ENCODE peak calls at places on chromosomes 2 and 18, in six cellular contexts. L is IMR-90, S is K562, G is HepG2, Y is H1, F is GM12878. C is an unnamed sample.

GRCh38 chr2:54550523-54550922 is 94.4 kb downstream of the SPTBN1 start:
- DNase-seq in L (no peak), S (no peak), G (no peak), Y (no peak), F (no peak), C (no peak)

GRCh38 chr18:56148373-56148772 is 490.0 kb downstream of the TXNL1 start:
- DNase-seq in L (peak), S (no peak), G (no peak), Y (no peak), F (no peak), C (no peak)

GRCh38 chr2:133054297-133054696 is 384.3 kb upstream of the LYPD1 start:
- DNase-seq in L (peak), S (no peak), G (no peak), Y (no peak), F (no peak), C (no peak)

GRCh38 chr2:197170137-197170682 is 140.4 kb downstream of the ANKRD44 start:
- DNase-seq in L (peak), S (no peak), G (no peak), Y (no peak), F (no peak), C (no peak)

GRCh38 chr2:222878877-222879601 is 18.2 kb downstream of the ACSL3 start:
- DNase-seq in L (peak), S (no peak), G (peak), Y (no peak), F (no peak), C (peak)

GRCh38 chr2:33316314-33316713 is 160.1 kb upstream of the RASGRP3 start:
- DNase-seq in L (no peak), S (no peak), G (no peak), Y (no peak), F (no peak), C (no peak)

GRCh38 chr2:238137885-238138284 is 583 bp upstream of the KLHL30 start:
- DNase-seq in L (no peak), S (no peak), G (no peak), Y (no peak), F (no peak), C (no peak)

GRCh38 chr2:170845343-170845742 is 28.7 kb downstream of the GAD1 start:
- DNase-seq in L (no peak), S (peak), G (no peak), Y (peak), F (no peak), C (no peak)

GRCh38 chr2:60819155-60819862 is 62.1 kb upstream of the REL start:
- DNase-seq in L (no peak), S (no peak), G (no peak), Y (no peak), F (no peak), C (no peak)

GRCh38 chr2:26002617-26003310 is 20.5 kb upstream of the KIF3C start:
- DNase-seq in L (no peak), S (no peak), G (no peak), Y (no peak), F (no peak), C (no peak)

GRCh38 chr2:238728322-238729260 is 119.3 kb upstream of the TWIST2 start:
- DNase-seq in L (peak), S (no peak), G (no peak), Y (no peak), F (no peak), C (no peak)

GRCh38 chr2:58427572-58428285 is 186.6 kb upstream of the FANCL start:
- DNase-seq in L (peak), S (no peak), G (peak), Y (peak), F (no peak), C (no peak)

GRCh38 chr2:200406379-200406778 is 99.9 kb downstream of the SPATS2L start:
- DNase-seq in L (peak), S (no peak), G (peak), Y (no peak), F (no peak), C (no peak)

GRCh38 chr2:80499095-80499494 is 194.5 kb upstream of the LRRTM1 start:
- DNase-seq in L (peak), S (no peak), G (peak), Y (no peak), F (no peak), C (no peak)

GRCh38 chr2:71610671-71611070 is 157.3 kb downstream of the DYSF start:
- DNase-seq in L (no peak), S (no peak), G (no peak), Y (peak), F (no peak), C (no peak)

GRCh38 chr2:118492335-118492734 is 355.1 kb downstream of the EN1 start:
- DNase-seq in L (peak), S (no peak), G (peak), Y (no peak), F (no peak), C (no peak)

GRCh38 chr2:127121776-127122176 is 14.8 kb upstream of the BIN1 start:
- DNase-seq in L (no peak), S (no peak), G (no peak), Y (no peak), F (no peak), C (no peak)

GRCh38 chr2:130154773-130155765 is 10.2 kb upstream of the CCDC74B start:
- DNase-seq in L (no peak), S (no peak), G (no peak), Y (no peak), F (no peak), C (no peak)

GRCh38 chr2:43427032-43427424 is 168.8 kb downstream of the THADA start:
- DNase-seq in L (no peak), S (peak), G (no peak), Y (no peak), F (no peak), C (peak)

GRCh38 chr2:239546541-239546940 is 145.7 kb upstream of the HDAC4 start:
- DNase-seq in L (no peak), S (no peak), G (no peak), Y (no peak), F (no peak), C (no peak)

GRCh38 chr18:25896178-25896780 is 194.1 kb downstream of the SS18 start:
- DNase-seq in L (peak), S (peak), G (peak), Y (no peak), F (no peak), C (peak)

GRCh38 chr2:218659258-218659987 is at the start of the genes BCS1L and ZNF142:
- DNase-seq in L (peak), S (peak), G (peak), Y (peak), F (peak), C (peak)

GRCh38 chr2:1787799-1788477 is 43.6 kb upstream of the PXDN start:
- DNase-seq in L (no peak), S (no peak), G (no peak), Y (no peak), F (no peak), C (no peak)

GRCh38 chr18:27860701-27861107 is 316.2 kb downstream of the CDH2 start:
- DNase-seq in L (peak), S (no peak), G (peak), Y (no peak), F (peak), C (no peak)

GRCh38 chr2:15968280-15969178 is 28.2 kb downstream of the MYCN start:
- DNase-seq in L (no peak), S (peak), G (no peak), Y (no peak), F (no peak), C (no peak)

GRCh38 chr2:232900811-232901701 is 31.0 kb downstream of the SNORC start:
- DNase-seq in L (no peak), S (no peak), G (no peak), Y (no peak), F (no peak), C (no peak)

GRCh38 chr18:9535430-9535972 is 60.2 kb downstream of the RALBP1 start:
- DNase-seq in L (peak), S (no peak), G (peak), Y (no peak), F (no peak), C (peak)

GRCh38 chr2:138827426-138828054 is 47.4 kb upstream of the NXPH2 start:
- DNase-seq in L (peak), S (peak), G (peak), Y (no peak), F (peak), C (peak)

GRCh38 chr2:66240284-66240683 is 194.6 kb upstream of the MEIS1 start:
- DNase-seq in L (no peak), S (no peak), G (no peak), Y (no peak), F (no peak), C (no peak)

GRCh38 chr2:66242099-66242498 is 192.8 kb upstream of the MEIS1 start:
- DNase-seq in L (no peak), S (no peak), G (no peak), Y (no peak), F (no peak), C (no peak)

GRCh38 chr2:66236816-66237469 is 198.0 kb upstream of the MEIS1 start:
- DNase-seq in L (peak), S (no peak), G (no peak), Y (no peak), F (no peak), C (no peak)

GRCh38 chr2:66237470-66238354 is 197.2 kb upstream of the MEIS1 start:
- DNase-seq in L (peak), S (no peak), G (no peak), Y (no peak), F (no peak), C (no peak)

GRCh38 chr2:66239655-66240054 is 195.3 kb upstream of the MEIS1 start:
- DNase-seq in L (no peak), S (no peak), G (no peak), Y (no peak), F (no peak), C (no peak)
- TF ChIP-seq RFX5 in L (no peak), S (no peak), G (no peak), Y (no peak), F (no peak), C (no peak)

GRCh38 chr2:149827585-149828156 is 240.1 kb upstream of the MMADHC start:
- DNase-seq in L (no peak), S (no peak), G (no peak), Y (no peak), F (no peak), C (no peak)
- TF ChIP-seq CEBPB in L (no peak), S (no peak), G (no peak), Y (no peak), F (no peak), C (no peak)

GRCh38 chr2:63962186-63962585 is 57.0 kb downstream of the VPS54 start:
- DNase-seq in L (no peak), S (no peak), G (no peak), Y (no peak), F (no peak), C (no peak)
- TF ChIP-seq RFX5 in L (no peak), S (no peak), G (no peak), Y (no peak), F (no peak), C (no peak)

DNA sequence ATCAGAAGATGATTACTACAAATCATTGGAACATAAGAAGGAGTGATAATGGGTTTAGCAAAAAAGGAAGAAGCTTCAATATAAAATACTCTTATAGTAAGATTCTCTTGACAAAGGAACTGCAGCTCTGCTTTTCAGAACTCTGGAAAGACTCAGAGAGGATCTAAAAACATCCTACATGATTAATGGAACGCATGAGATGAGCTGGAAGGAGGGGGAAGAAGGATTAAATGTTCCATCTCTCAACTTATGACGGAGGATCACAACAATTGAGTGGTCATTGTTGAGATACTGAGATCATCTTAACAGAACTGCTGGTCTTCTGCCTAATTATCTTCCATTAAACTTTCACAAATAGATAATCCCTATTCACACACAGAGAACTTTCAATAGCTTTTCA is 267.5 kb upstream of the SLC8A1 start:
- DNase-seq in L (no peak), S (no peak), G (no peak), Y (no peak), F (no peak), C (no peak)
- TF ChIP-seq CEBPB in L (no peak), S (no peak), G (no peak), Y (no peak), F (no peak), C (no peak)

GRCh38 chr2:558302-558642 is 118.9 kb downstream of the TMEM18 start:
- DNase-seq in L (no peak), S (no peak), G (no peak), Y (no peak), F (no peak), C (no peak)
- TF ChIP-seq RFX5 in L (no peak), S (no peak), G (no peak), Y (no peak), F (no peak), C (no peak)

GRCh38 chr2:28981016-28981441 is at the start of gene TOGARAM2:
- DNase-seq in L (peak), S (no peak), G (peak), Y (no peak), F (no peak), C (no peak)
- TF ChIP-seq CEBPB in L (no peak), S (no peak), G (no peak), Y (no peak), F (no peak), C (no peak)

GRCh38 chr2:98637401-98638144 is 29.2 kb downstream of the UNC50 start:
- DNase-seq in L (no peak), S (no peak), G (no peak), Y (no peak), F (peak), C (no peak)
- TF ChIP-seq RFX5 in L (no peak), S (no peak), G (no peak), Y (no peak), F (no peak), C (no peak)

GRCh38 chr2:231597014-231597611 is 4.4 kb downstream of the TEX44 start:
- DNase-seq in L (no peak), S (no peak), G (no peak), Y (no peak), F (peak), C (no peak)
- TF ChIP-seq CEBPB in L (no peak), S (no peak), G (no peak), Y (no peak), F (no peak), C (no peak)

GRCh38 chr2:7829241-7829640 is 852.6 kb upstream of the ID2 start:
- DNase-seq in L (peak), S (no peak), G (no peak), Y (no peak), F (no peak), C (no peak)
- TF ChIP-seq RFX5 in L (no peak), S (no peak), G (no peak), Y (no peak), F (no peak), C (no peak)

GRCh38 chr18:63619661-63620060 is 24.4 kb downstream of the SERPINB4 start:
- DNase-seq in L (no peak), S (no peak), G (no peak), Y (no peak), F (no peak), C (no peak)
- TF ChIP-seq CEBPB in L (no peak), S (no peak), G (no peak), Y (no peak), F (no peak), C (no peak)

C was measured in A549.